ENCODE peak calls at places on chromosomes 3 and 15, in eight cellular contexts. One of them, this sample, is unnamed.
A peak's percentile ranks its signal among the peaks of the same experiment; 100 is the strongest.

GRCh38 chr15:66822576-66822975 is 120.5 kb downstream of the SMAD6 start:
- DNase-seq in stimulated activated naive CD4-positive, alpha-beta T cell treated with Interleukin-2 at 50 U/mL for 16 hours: no peak
- DNase-seq in M059J: no peak
- DNase-seq in choroid plexus epithelial cell: no peak
- DNase-seq in H4: no peak
- DNase-seq in NCI-H1436: no peak
- DNase-seq in posterior cingulate gyrus: no peak
- DNase-seq in NCI-H69: no peak
- DNase-seq in this sample: no peak

GRCh38 chr15:63564093-63564492 is 33.1 kb upstream of the FBXL22 start:
- DNase-seq in stimulated activated naive CD4-positive, alpha-beta T cell treated with Interleukin-2 at 50 U/mL for 16 hours: no peak
- DNase-seq in M059J: no peak
- DNase-seq in choroid plexus epithelial cell: no peak
- DNase-seq in H4: no peak
- DNase-seq in NCI-H1436: no peak
- DNase-seq in posterior cingulate gyrus: no peak
- DNase-seq in NCI-H69: peak; percentile 31
- DNase-seq in this sample: no peak

GRCh38 chr3:28915711-28916481 is 365.0 kb upstream of the RBMS3 start:
- DNase-seq in stimulated activated naive CD4-positive, alpha-beta T cell treated with Interleukin-2 at 50 U/mL for 16 hours: no peak
- DNase-seq in M059J: peak; percentile 40
- DNase-seq in choroid plexus epithelial cell: peak; percentile 81
- DNase-seq in H4: peak; percentile 63
- DNase-seq in NCI-H1436: peak; percentile 1
- DNase-seq in posterior cingulate gyrus: no peak
- DNase-seq in NCI-H69: peak; percentile 40
- DNase-seq in this sample: no peak

GRCh38 chr15:89851665-89852341 is 37.2 kb upstream of the ANPEP start:
- DNase-seq in stimulated activated naive CD4-positive, alpha-beta T cell treated with Interleukin-2 at 50 U/mL for 16 hours: no peak
- DNase-seq in M059J: no peak
- DNase-seq in choroid plexus epithelial cell: no peak
- DNase-seq in H4: no peak
- DNase-seq in NCI-H1436: no peak
- DNase-seq in posterior cingulate gyrus: no peak
- DNase-seq in NCI-H69: no peak
- DNase-seq in this sample: no peak

GRCh38 chr3:8595935-8596262 is 48.7 kb downstream of the SSUH2 start:
- DNase-seq in stimulated activated naive CD4-positive, alpha-beta T cell treated with Interleukin-2 at 50 U/mL for 16 hours: no peak
- DNase-seq in M059J: no peak
- DNase-seq in choroid plexus epithelial cell: no peak
- DNase-seq in H4: no peak
- DNase-seq in NCI-H1436: no peak
- DNase-seq in posterior cingulate gyrus: no peak
- DNase-seq in NCI-H69: no peak
- DNase-seq in this sample: no peak

GRCh38 chr3:28240440-28240839 is 979 bp upstream of the CMC1 start:
- DNase-seq in stimulated activated naive CD4-positive, alpha-beta T cell treated with Interleukin-2 at 50 U/mL for 16 hours: no peak
- DNase-seq in M059J: no peak
- DNase-seq in choroid plexus epithelial cell: no peak
- DNase-seq in H4: no peak
- DNase-seq in NCI-H1436: no peak
- DNase-seq in posterior cingulate gyrus: peak; percentile 10
- DNase-seq in NCI-H69: peak; percentile 90
- DNase-seq in this sample: no peak

GRCh38 chr15:59685737-59686297 is 3.3 kb downstream of the BNIP2 start:
- DNase-seq in stimulated activated naive CD4-positive, alpha-beta T cell treated with Interleukin-2 at 50 U/mL for 16 hours: no peak
- DNase-seq in M059J: peak; percentile 41
- DNase-seq in choroid plexus epithelial cell: peak; percentile 52
- DNase-seq in H4: no peak
- DNase-seq in NCI-H1436: no peak
- DNase-seq in posterior cingulate gyrus: no peak
- DNase-seq in NCI-H69: no peak
- DNase-seq in this sample: no peak

GRCh38 chr3:184360834-184361531 is 422 bp downstream of the CLCN2 start:
- DNase-seq in stimulated activated naive CD4-positive, alpha-beta T cell treated with Interleukin-2 at 50 U/mL for 16 hours: no peak
- DNase-seq in M059J: no peak
- DNase-seq in choroid plexus epithelial cell: no peak
- DNase-seq in H4: no peak
- DNase-seq in NCI-H1436: no peak
- DNase-seq in posterior cingulate gyrus: no peak
- DNase-seq in NCI-H69: peak; percentile 51
- DNase-seq in this sample: no peak

GRCh38 chr15:71103102-71103676 is 12.1 kb upstream of the THSD4 start:
- DNase-seq in stimulated activated naive CD4-positive, alpha-beta T cell treated with Interleukin-2 at 50 U/mL for 16 hours: no peak
- DNase-seq in M059J: peak; percentile 54
- DNase-seq in choroid plexus epithelial cell: peak; percentile 82
- DNase-seq in H4: peak; percentile 34
- DNase-seq in NCI-H1436: peak; percentile 9
- DNase-seq in posterior cingulate gyrus: no peak
- DNase-seq in NCI-H69: peak; percentile 5
- DNase-seq in this sample: no peak

GRCh38 chr15:85587707-85588441 is 206.9 kb downstream of the KLHL25 start:
- DNase-seq in stimulated activated naive CD4-positive, alpha-beta T cell treated with Interleukin-2 at 50 U/mL for 16 hours: no peak
- DNase-seq in M059J: peak; percentile 64
- DNase-seq in choroid plexus epithelial cell: peak; percentile 79
- DNase-seq in H4: no peak
- DNase-seq in NCI-H1436: no peak
- DNase-seq in posterior cingulate gyrus: no peak
- DNase-seq in NCI-H69: no peak
- DNase-seq in this sample: no peak

GRCh38 chr15:75673426-75674247 is 25.9 kb downstream of the SNX33 start:
- DNase-seq in stimulated activated naive CD4-positive, alpha-beta T cell treated with Interleukin-2 at 50 U/mL for 16 hours: no peak
- DNase-seq in M059J: no peak
- DNase-seq in choroid plexus epithelial cell: peak; percentile 88
- DNase-seq in H4: no peak
- DNase-seq in NCI-H1436: peak; percentile 59
- DNase-seq in posterior cingulate gyrus: no peak
- DNase-seq in NCI-H69: peak; percentile 5
- DNase-seq in this sample: no peak

GRCh38 chr15:32877620-32878019 is 159.8 kb downstream of the GREM1 start:
- DNase-seq in stimulated activated naive CD4-positive, alpha-beta T cell treated with Interleukin-2 at 50 U/mL for 16 hours: no peak
- DNase-seq in M059J: peak; percentile 59
- DNase-seq in choroid plexus epithelial cell: no peak
- DNase-seq in H4: no peak
- DNase-seq in NCI-H1436: no peak
- DNase-seq in posterior cingulate gyrus: no peak
- DNase-seq in NCI-H69: no peak
- DNase-seq in this sample: no peak

GRCh38 chr3:81676706-81677456 is 84.6 kb downstream of the GBE1 start:
- DNase-seq in stimulated activated naive CD4-positive, alpha-beta T cell treated with Interleukin-2 at 50 U/mL for 16 hours: no peak
- DNase-seq in M059J: no peak
- DNase-seq in choroid plexus epithelial cell: no peak
- DNase-seq in H4: no peak
- DNase-seq in NCI-H1436: no peak
- DNase-seq in posterior cingulate gyrus: no peak
- DNase-seq in NCI-H69: no peak
- DNase-seq in this sample: no peak

GRCh38 chr15:43187544-43188155 is 2.4 kb downstream of the CCNDBP1 start:
- DNase-seq in stimulated activated naive CD4-positive, alpha-beta T cell treated with Interleukin-2 at 50 U/mL for 16 hours: no peak
- DNase-seq in M059J: peak; percentile 57
- DNase-seq in choroid plexus epithelial cell: peak; percentile 86
- DNase-seq in H4: peak; percentile 63
- DNase-seq in NCI-H1436: peak; percentile 42
- DNase-seq in posterior cingulate gyrus: no peak
- DNase-seq in NCI-H69: peak; percentile 65
- DNase-seq in this sample: no peak

GRCh38 chr15:77720617-77721016 is 87.9 kb upstream of the LINGO1 start:
- DNase-seq in stimulated activated naive CD4-positive, alpha-beta T cell treated with Interleukin-2 at 50 U/mL for 16 hours: no peak
- DNase-seq in M059J: no peak
- DNase-seq in choroid plexus epithelial cell: no peak
- DNase-seq in H4: no peak
- DNase-seq in NCI-H1436: no peak
- DNase-seq in posterior cingulate gyrus: no peak
- DNase-seq in NCI-H69: peak; percentile 4
- DNase-seq in this sample: no peak

GRCh38 chr15:96870510-96871039 is 540.1 kb downstream of the NR2F2 start:
- DNase-seq in stimulated activated naive CD4-positive, alpha-beta T cell treated with Interleukin-2 at 50 U/mL for 16 hours: no peak
- DNase-seq in M059J: no peak
- DNase-seq in choroid plexus epithelial cell: no peak
- DNase-seq in H4: no peak
- DNase-seq in NCI-H1436: peak; percentile 79
- DNase-seq in posterior cingulate gyrus: no peak
- DNase-seq in NCI-H69: no peak
- DNase-seq in this sample: no peak

GRCh38 chr3:84961492-84962255 is 2.9 kb downstream of the CADM2 start:
- DNase-seq in stimulated activated naive CD4-positive, alpha-beta T cell treated with Interleukin-2 at 50 U/mL for 16 hours: no peak
- DNase-seq in M059J: no peak
- DNase-seq in choroid plexus epithelial cell: no peak
- DNase-seq in H4: no peak
- DNase-seq in NCI-H1436: no peak
- DNase-seq in posterior cingulate gyrus: peak; percentile 36
- DNase-seq in NCI-H69: peak; percentile 59
- DNase-seq in this sample: no peak

GRCh38 chr3:54533856-54534255 is 394.0 kb downstream of the LRTM1 start:
- DNase-seq in stimulated activated naive CD4-positive, alpha-beta T cell treated with Interleukin-2 at 50 U/mL for 16 hours: no peak
- DNase-seq in M059J: peak; percentile 9
- DNase-seq in choroid plexus epithelial cell: no peak
- DNase-seq in H4: no peak
- DNase-seq in NCI-H1436: no peak
- DNase-seq in posterior cingulate gyrus: no peak
- DNase-seq in NCI-H69: peak; percentile 4
- DNase-seq in this sample: no peak

GRCh38 chr15:92288755-92289154 is 104.9 kb upstream of the ST8SIA2 start:
- DNase-seq in stimulated activated naive CD4-positive, alpha-beta T cell treated with Interleukin-2 at 50 U/mL for 16 hours: no peak
- DNase-seq in M059J: no peak
- DNase-seq in choroid plexus epithelial cell: no peak
- DNase-seq in H4: no peak
- DNase-seq in NCI-H1436: no peak
- DNase-seq in posterior cingulate gyrus: no peak
- DNase-seq in NCI-H69: no peak
- DNase-seq in this sample: no peak

GRCh38 chr3:126375835-126376331 is 18.7 kb upstream of the KLF15 start:
- DNase-seq in stimulated activated naive CD4-positive, alpha-beta T cell treated with Interleukin-2 at 50 U/mL for 16 hours: no peak
- DNase-seq in M059J: no peak
- DNase-seq in choroid plexus epithelial cell: no peak
- DNase-seq in H4: no peak
- DNase-seq in NCI-H1436: no peak
- DNase-seq in posterior cingulate gyrus: no peak
- DNase-seq in NCI-H69: no peak
- DNase-seq in this sample: no peak

GRCh38 chr3:3664916-3665315 is 134.3 kb upstream of the LRRN1 start:
- DNase-seq in stimulated activated naive CD4-positive, alpha-beta T cell treated with Interleukin-2 at 50 U/mL for 16 hours: no peak
- DNase-seq in M059J: peak; percentile 36
- DNase-seq in choroid plexus epithelial cell: no peak
- DNase-seq in H4: peak; percentile 78
- DNase-seq in NCI-H1436: no peak
- DNase-seq in posterior cingulate gyrus: no peak
- DNase-seq in NCI-H69: no peak
- DNase-seq in this sample: no peak

GRCh38 chr15:66765478-66766281 is 63.6 kb downstream of the SMAD6 start:
- DNase-seq in stimulated activated naive CD4-positive, alpha-beta T cell treated with Interleukin-2 at 50 U/mL for 16 hours: no peak
- DNase-seq in M059J: peak; percentile 99
- DNase-seq in choroid plexus epithelial cell: no peak
- DNase-seq in H4: peak; percentile 91
- DNase-seq in NCI-H1436: no peak
- DNase-seq in posterior cingulate gyrus: no peak
- DNase-seq in NCI-H69: peak; percentile 92
- DNase-seq in this sample: no peak

GRCh38 chr3:31596176-31596575 is 63.5 kb downstream of the STT3B start:
- DNase-seq in stimulated activated naive CD4-positive, alpha-beta T cell treated with Interleukin-2 at 50 U/mL for 16 hours: no peak
- DNase-seq in M059J: no peak
- DNase-seq in choroid plexus epithelial cell: no peak
- DNase-seq in H4: no peak
- DNase-seq in NCI-H1436: no peak
- DNase-seq in posterior cingulate gyrus: no peak
- DNase-seq in NCI-H69: no peak
- DNase-seq in this sample: no peak

GRCh38 chr3:110293660-110294059 is 778.0 kb upstream of the NECTIN3 start:
- DNase-seq in stimulated activated naive CD4-positive, alpha-beta T cell treated with Interleukin-2 at 50 U/mL for 16 hours: no peak
- DNase-seq in M059J: peak; percentile 9
- DNase-seq in choroid plexus epithelial cell: no peak
- DNase-seq in H4: no peak
- DNase-seq in NCI-H1436: no peak
- DNase-seq in posterior cingulate gyrus: no peak
- DNase-seq in NCI-H69: no peak
- DNase-seq in this sample: no peak

GRCh38 chr15:23687143-23687470 is at the start of gene NDN:
- DNase-seq in stimulated activated naive CD4-positive, alpha-beta T cell treated with Interleukin-2 at 50 U/mL for 16 hours: no peak
- DNase-seq in M059J: no peak
- DNase-seq in choroid plexus epithelial cell: peak; percentile 12
- DNase-seq in H4: no peak
- DNase-seq in NCI-H1436: peak; percentile 30
- DNase-seq in posterior cingulate gyrus: peak; percentile 50
- DNase-seq in NCI-H69: no peak
- DNase-seq in this sample: peak; percentile 15

GRCh38 chr3:17742092-17742836 is at the start of gene TBC1D5:
- DNase-seq in stimulated activated naive CD4-positive, alpha-beta T cell treated with Interleukin-2 at 50 U/mL for 16 hours: peak; percentile 91
- DNase-seq in M059J: peak; percentile 95
- DNase-seq in choroid plexus epithelial cell: peak; percentile 99
- DNase-seq in H4: peak; percentile 73
- DNase-seq in NCI-H1436: peak; percentile 89
- DNase-seq in posterior cingulate gyrus: peak; percentile 68
- DNase-seq in NCI-H69: peak; percentile 98
- DNase-seq in this sample: peak; percentile 93

This sample was measured in GOT3.